ENCODE peak calls at places on chromosomes 7 and 10, in ten cellular contexts. O, R, P, S, D, I, N, X, Q and Z are unnamed samples.

GRCh38 chr10:129614341-129614740 is 147.3 kb downstream of the MGMT start:
- DNase-seq in S (no peak), X (no peak), N (no peak), O (no peak), Q (no peak), D (no peak), I (no peak), P (no peak), R (no peak), Z (no peak)

GRCh38 chr10:5869156-5869555 is 20.5 kb downstream of the ANKRD16 start:
- DNase-seq in Q (no peak), R (no peak), S (no peak), I (no peak), P (no peak), N (no peak), D (no peak), X (no peak), O (no peak), Z (no peak)

GRCh38 chr10:122116331-122116730 is 127.4 kb downstream of the TACC2 start:
- DNase-seq in I (no peak), P (no peak), Q (no peak), O (no peak), S (peak; percentile 27), N (no peak), X (no peak), D (no peak), R (no peak), Z (no peak)

GRCh38 chr7:17298840-17299476 is 506 bp downstream of the AHR start:
- DNase-seq in R (peak; percentile 35), Q (no peak), P (no peak), X (peak; percentile 48), S (peak; percentile 48), I (peak; percentile 77), O (no peak), N (peak; percentile 45), D (no peak), Z (no peak)

GRCh38 chr10:49620841-49621378 is 7.1 kb downstream of the CHAT start:
- DNase-seq in P (no peak), X (no peak), I (no peak), N (no peak), O (no peak), S (no peak), D (no peak), Q (no peak), R (no peak), Z (no peak)

GRCh38 chr10:16545126-16545736 is 23.6 kb upstream of the C1QL3 start:
- DNase-seq in D (peak; percentile 30), X (no peak), Q (no peak), P (peak; percentile 33), S (peak; percentile 59), O (no peak), R (peak; percentile 50), N (no peak), I (no peak), Z (peak; percentile 10)

GRCh38 chr7:19991936-19992335 is 218.5 kb upstream of the TMEM196 start:
- DNase-seq in Q (no peak), O (no peak), D (no peak), R (no peak), S (no peak), X (no peak), P (no peak), I (no peak), N (no peak), Z (no peak)

GRCh38 chr10:72176701-72177100 is 39.1 kb upstream of the ANAPC16 start:
- DNase-seq in X (peak; percentile 44), I (no peak), D (no peak), O (no peak), R (no peak), P (no peak), S (no peak), Q (no peak), N (peak; percentile 49), Z (no peak)

GRCh38 chr10:132066812-132067211 is 1.1 kb downstream of the JAKMIP3 start:
- DNase-seq in P (no peak), N (no peak), X (no peak), Q (no peak), O (no peak), I (no peak), D (no peak), S (no peak), R (no peak), Z (no peak)

GRCh38 chr10:132066186-132066585 is 440 bp downstream of the JAKMIP3 start:
- DNase-seq in R (no peak), D (no peak), N (no peak), P (no peak), S (peak; percentile 23), I (no peak), Q (no peak), O (no peak), X (no peak), Z (no peak)

GRCh38 chr10:132064082-132064755 is 1.5 kb upstream of the JAKMIP3 start:
- DNase-seq in N (no peak), Q (no peak), I (no peak), D (no peak), R (no peak), X (no peak), O (no peak), S (no peak), P (no peak), Z (no peak)

GRCh38 chr10:132064771-132065437 is 842 bp upstream of the JAKMIP3 start:
- DNase-seq in R (no peak), P (no peak), D (no peak), Q (no peak), X (no peak), O (no peak), I (no peak), S (no peak), N (no peak), Z (no peak)

DNA sequence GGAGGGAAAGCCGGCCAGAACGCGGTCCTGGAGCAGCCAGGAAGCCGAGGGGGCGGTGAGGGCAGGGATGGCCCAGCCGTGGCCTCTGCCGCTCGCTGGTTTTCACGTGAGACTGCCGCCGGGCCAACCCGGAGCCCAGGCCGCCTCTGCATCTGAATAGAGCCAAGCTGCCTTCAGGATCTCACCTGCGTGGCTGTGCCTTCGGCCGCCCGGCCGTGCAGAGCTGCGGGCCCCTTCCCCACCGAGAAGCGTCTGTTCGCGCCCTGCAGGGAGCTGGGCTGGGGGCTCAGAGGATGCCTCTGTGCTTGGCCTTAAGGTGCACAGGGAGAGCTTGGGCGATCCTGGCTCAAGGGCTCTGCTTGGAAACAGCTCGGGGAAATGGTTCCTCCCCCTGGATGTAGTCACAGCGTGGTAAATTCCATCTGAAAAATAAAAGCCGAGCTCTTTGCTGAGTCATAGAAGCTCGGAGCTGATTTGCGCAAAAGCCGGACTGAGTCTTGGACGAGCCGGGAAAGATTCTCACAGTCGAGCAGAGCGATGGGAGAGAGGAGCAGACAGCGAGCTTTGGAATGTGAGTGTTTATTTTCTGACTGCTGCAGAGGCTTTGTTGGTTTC is at the start of gene JAKMIP3:
- DNase-seq in Q (peak; percentile 82), R (no peak), P (no peak), X (no peak), D (peak; percentile 47), I (no peak), O (peak; percentile 79), S (peak; percentile 92), N (peak; percentile 50), Z (peak; percentile 50)
- H3K4me3 ChIP-seq in Q (peak within 1 kb of the TSS; percentile 62), R (no peak within 1 kb of the TSS), P (no peak within 1 kb of the TSS), X (peak within 1 kb of the TSS; percentile 68), D (peak within 1 kb of the TSS; percentile 44), I (no peak within 1 kb of the TSS), O (peak within 1 kb of the TSS; percentile 41), S (no peak within 1 kb of the TSS), N (peak within 1 kb of the TSS; percentile 62), Z (peak within 1 kb of the TSS; percentile 57)

GRCh38 chr7:37341033-37341630 is 107.5 kb downstream of the ELMO1 start:
- DNase-seq in X (no peak), R (no peak), O (no peak), D (no peak), Q (no peak), N (no peak), I (no peak), P (peak; percentile 44), S (no peak), Z (no peak)

GRCh38 chr7:37342170-37342569 is 106.5 kb downstream of the ELMO1 start:
- DNase-seq in N (no peak), O (no peak), P (no peak), I (no peak), D (no peak), Q (no peak), X (no peak), R (no peak), S (no peak), Z (no peak)

GRCh38 chr7:37344886-37345579 is 103.6 kb downstream of the ELMO1 start:
- DNase-seq in X (no peak), D (no peak), R (peak; percentile 39), I (no peak), P (peak; percentile 60), Q (no peak), O (no peak), S (no peak), N (no peak), Z (no peak)

GRCh38 chr7:37346761-37347160 is 101.9 kb downstream of the ELMO1 start:
- DNase-seq in I (no peak), X (no peak), D (no peak), S (no peak), O (no peak), N (no peak), R (no peak), P (no peak), Q (no peak), Z (no peak)

DNA sequence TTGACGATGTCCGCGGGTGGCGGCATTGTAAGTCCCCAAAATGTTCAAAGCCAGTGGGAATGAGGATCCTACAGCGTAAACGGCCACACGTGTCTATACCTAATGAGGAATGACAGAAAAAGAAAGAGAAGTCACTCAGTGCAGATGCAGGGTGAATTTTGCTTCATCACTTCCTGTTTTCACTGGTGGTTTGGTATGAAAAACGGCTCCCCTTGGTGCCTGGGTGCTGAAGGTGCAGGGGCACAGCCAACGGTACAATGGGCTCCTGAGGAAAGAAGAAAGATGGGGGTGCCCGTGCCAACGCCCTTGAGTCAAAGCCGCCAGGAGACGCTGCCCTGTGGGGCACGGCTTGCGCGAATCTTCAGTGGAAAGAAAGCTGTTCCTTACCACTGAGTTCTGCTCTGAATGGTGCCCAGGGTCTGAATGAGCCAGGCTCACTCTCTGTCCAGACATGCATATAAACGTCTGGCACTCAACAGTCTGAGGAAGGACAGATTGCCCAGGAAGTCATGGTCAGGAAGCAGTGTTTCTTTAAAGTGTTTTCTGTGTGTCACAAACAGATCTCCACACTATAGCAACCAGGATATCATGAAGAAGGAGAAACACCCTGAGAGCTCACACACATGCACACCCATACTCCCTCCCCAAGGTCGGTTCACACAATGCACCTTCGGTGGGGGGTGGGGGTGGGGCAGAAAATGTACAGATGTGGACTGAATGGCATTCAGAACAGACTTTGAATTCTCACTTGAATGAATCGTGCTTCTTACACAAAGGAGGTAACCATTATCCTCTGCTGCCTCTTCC is 105.8 kb downstream of the ELMO1 start:
- DNase-seq in D (no peak), I (no peak), S (no peak), P (peak; percentile 89), X (no peak), Q (no peak), R (peak; percentile 66), O (no peak), N (no peak), Z (no peak)
- TF ChIP-seq CTCF in D (no peak), I (no peak), S (no peak), P (peak; percentile 70), X (no peak), Q (no peak), R (no peak), O (no peak), N (no peak), Z (no peak)

DNA sequence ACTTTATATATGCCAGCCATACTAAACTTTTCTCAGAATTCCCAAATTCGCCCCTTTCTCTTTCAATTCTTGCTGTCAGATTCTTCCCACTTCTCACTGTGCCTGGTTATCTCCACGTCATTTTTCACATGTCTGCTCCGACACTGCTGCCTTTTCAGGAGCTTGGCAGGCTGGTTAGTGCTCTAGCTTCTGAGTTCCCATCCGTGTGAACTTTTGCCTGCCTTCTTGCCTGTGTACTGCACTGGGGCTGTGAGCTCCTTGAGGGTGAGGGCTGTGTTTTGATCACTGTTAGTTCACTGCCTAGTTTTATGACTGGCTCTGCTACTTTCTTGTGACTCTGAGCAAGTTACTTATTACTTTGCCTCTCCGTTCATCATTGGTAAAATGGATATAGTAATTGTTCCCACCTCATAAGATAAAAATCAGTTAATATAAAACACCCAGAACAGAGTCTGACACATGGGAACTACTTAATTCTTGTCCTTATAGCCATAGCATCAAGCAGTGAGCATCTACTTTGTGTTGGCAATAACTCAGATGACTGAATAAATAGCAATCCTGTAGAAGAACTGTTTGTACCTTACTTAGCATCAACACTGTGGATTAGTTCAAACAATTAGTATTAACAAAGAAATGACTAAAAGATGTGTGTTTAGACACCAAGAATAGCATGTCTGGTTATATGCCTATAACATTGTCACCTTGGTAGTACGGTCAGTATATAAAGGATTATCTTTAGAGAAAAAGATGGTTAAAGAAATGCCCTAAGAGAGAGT is 5.5 kb downstream of the GSTO1 start:
- DNase-seq in Q (no peak), X (no peak), S (peak; percentile 66), N (peak; percentile 38), D (no peak), I (no peak), R (no peak), O (no peak), P (no peak), Z (no peak)
- H3K4me3 ChIP-seq in Q (no peak overlapping the region), X (peak overlapping the region; percentile 9), S (no peak overlapping the region), N (no peak overlapping the region), D (no peak overlapping the region), I (no peak overlapping the region), R (peak overlapping the region; percentile 19), O (no peak overlapping the region), P (no peak overlapping the region), Z (peak overlapping the region; percentile 7)

GRCh38 chr7:68492359-68492690 is 1106.0 kb upstream of the AUTS2 start:
- DNase-seq in S (no peak), R (no peak), I (no peak), N (no peak), Q (no peak), X (no peak), O (no peak), P (no peak), D (no peak), Z (no peak)
- TF ChIP-seq CTCF in S (no peak), R (no peak), I (no peak), N (no peak), Q (no peak), X (no peak), O (no peak), P (no peak), D (no peak), Z (no peak)